ENCODE peak calls at places on chromosomes 4 and X, in seven cellular contexts. B is psoas muscle, L is colonic mucosa, N is astrocyte, I is breast epithelium, O is upper lobe of right lung, P is upper lobe of left lung. C is an unnamed sample. For H3K4me1, the result is how much of the 10 kb centered on the place peaks cover.

GRCh38 chr4:6633091-6633906 is 7.2 kb upstream of the MRFAP1 start:
- DNase-seq in B (peak), O (no peak), P (peak), N (no peak), L (no peak), I (peak), C (no peak)

GRCh38 chrX:69128573-69128972 is 36.7 kb downstream of the PJA1 start:
- DNase-seq in I (no peak), N (peak), B (no peak), O (peak), P (no peak), L (no peak), C (no peak)

GRCh38 chr4:180669637-180670036 is 1573.6 kb upstream of the TENM3 start:
- DNase-seq in B (no peak), N (peak), O (no peak), I (no peak), P (no peak), L (no peak), C (no peak)

GRCh38 chr4:82739292-82740190 is 59.1 kb downstream of the SCD5 start:
- DNase-seq in B (peak), O (peak), N (no peak), P (peak), L (peak), I (peak), C (no peak)

GRCh38 chr4:163493643-163494359 is 689 bp upstream of the TMA16 start:
- DNase-seq in B (no peak), O (no peak), L (peak), I (no peak), N (no peak), P (peak), C (no peak)

GRCh38 chrX:65677954-65678469 is 10.6 kb downstream of the MSN start:
- DNase-seq in N (peak), P (peak), O (no peak), B (no peak), L (no peak), I (no peak), C (no peak)

GRCh38 chrX:131812847-131813825 is 210.0 kb upstream of the STK26 start:
- DNase-seq in O (no peak), N (peak), B (peak), P (peak), L (peak), I (peak), C (no peak)

GRCh38 chrX:129600981-129601424 is 53.8 kb downstream of the APLN start:
- DNase-seq in N (no peak), I (no peak), B (no peak), P (no peak), L (no peak), O (no peak), C (no peak)

GRCh38 chr4:8103421-8103820 is 55.2 kb downstream of the ABLIM2 start:
- DNase-seq in O (no peak), I (no peak), L (no peak), B (no peak), N (no peak), P (no peak), C (no peak)

GRCh38 chr4:66688674-66689073 is 856.6 kb downstream of the CENPC start:
- DNase-seq in P (no peak), B (no peak), N (peak), O (no peak), I (no peak), L (no peak), C (no peak)

GRCh38 chr4:173367285-173367684 is 3.5 kb upstream of the SAP30 start:
- DNase-seq in O (no peak), I (no peak), N (no peak), B (no peak), P (no peak), L (no peak), C (no peak)

GRCh38 chrX:11341274-11342256 is 48.4 kb downstream of the AMELX start:
- DNase-seq in O (peak), L (peak), I (no peak), P (peak), B (peak), N (peak), C (peak)

GRCh38 chr4:126740687-126741086 is 892.1 kb upstream of the INTU start:
- DNase-seq in O (no peak), B (no peak), I (no peak), N (no peak), L (no peak), P (no peak), C (no peak)

GRCh38 chr4:105859233-105859632 is 36.0 kb upstream of the NPNT start:
- DNase-seq in P (no peak), O (no peak), B (no peak), L (no peak), N (peak), I (no peak), C (no peak)

GRCh38 chr4:11566440-11567022 is 137.8 kb upstream of the HS3ST1 start:
- DNase-seq in B (no peak), P (no peak), N (no peak), L (no peak), I (no peak), O (no peak), C (no peak)

GRCh38 chr4:109721033-109721432 is 8.8 kb downstream of the PLA2G12A start:
- DNase-seq in O (no peak), P (no peak), B (no peak), I (no peak), N (peak), L (no peak), C (no peak)

GRCh38 chrX:25019707-25020390 is 4.1 kb upstream of the ARX start:
- DNase-seq in L (no peak), I (no peak), N (no peak), P (no peak), B (no peak), O (no peak), C (no peak)

GRCh38 chrX:104335765-104336164 is 81.0 kb upstream of the ESX1 start:
- DNase-seq in P (no peak), B (no peak), L (no peak), N (peak), O (no peak), I (no peak), C (no peak)

GRCh38 chr4:83328486-83328885 is 6.2 kb downstream of the HPSE start:
- DNase-seq in O (no peak), B (no peak), L (no peak), N (no peak), I (no peak), P (no peak), C (no peak)

GRCh38 chr4:100061835-100062234 is 111.8 kb upstream of the H2AZ1 start:
- DNase-seq in B (no peak), L (no peak), N (no peak), I (no peak), P (no peak), O (no peak), C (no peak)

GRCh38 chr4:139214039-139214534 is 37.1 kb upstream of the ELF2 start:
- DNase-seq in I (no peak), O (no peak), P (peak), N (no peak), B (peak), L (no peak), C (no peak)

GRCh38 chr4:123259676-123260428 is 136.7 kb upstream of the SPRY1 start:
- DNase-seq in N (no peak), I (no peak), O (no peak), L (no peak), B (no peak), P (no peak), C (no peak)

GRCh38 chr4:76974150-76974549 is 24.6 kb downstream of the SEPTIN11 start:
- DNase-seq in I (no peak), P (no peak), O (no peak), L (no peak), N (no peak), B (peak), C (no peak)

GRCh38 chr4:76969941-76970529 is 20.5 kb downstream of the SEPTIN11 start:
- DNase-seq in B (no peak), N (no peak), I (no peak), L (no peak), O (no peak), P (no peak), C (no peak)

GRCh38 chr4:76968937-76969336 is 19.4 kb downstream of the SEPTIN11 start:
- DNase-seq in I (no peak), P (no peak), B (no peak), O (no peak), L (no peak), N (no peak), C (no peak)

GRCh38 chr4:76966024-76966579 is 16.6 kb downstream of the SEPTIN11 start:
- DNase-seq in P (no peak), B (no peak), O (no peak), L (no peak), N (no peak), I (no peak), C (no peak)

DNA sequence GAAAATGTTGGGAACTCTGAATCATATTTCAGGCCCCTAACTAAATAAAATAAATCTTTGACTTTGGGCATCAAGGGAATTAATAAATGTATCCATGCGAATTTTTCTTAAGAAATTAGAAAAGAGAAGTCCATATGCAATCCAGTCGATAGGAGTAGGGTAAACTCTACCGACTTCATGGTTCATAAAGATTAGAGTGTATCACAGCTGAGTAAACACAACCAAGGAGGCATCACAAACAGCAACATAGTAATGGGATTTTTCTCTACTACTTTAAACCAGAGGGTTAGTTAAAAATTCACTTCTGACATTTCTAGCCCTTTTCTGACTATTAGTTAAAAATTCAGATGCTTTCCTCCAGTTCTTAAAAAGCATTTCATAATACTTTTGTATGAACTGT is 19.9 kb downstream of the SEPTIN11 start:
- DNase-seq in O (no peak), P (no peak), B (no peak), N (no peak), I (no peak), L (no peak), C (no peak)
- H3K4me1 ChIP-seq in O (under half), P (under half), B (under half), N (under half), I (under half), L (under half), C (under half)

GRCh38 chr4:93199492-93199891 is 629.1 kb upstream of the ATOH1 start:
- DNase-seq in P (no peak), O (no peak), I (no peak), N (peak), B (no peak), L (no peak), C (no peak)
- TF ChIP-seq CTCF in P (peak), O (peak), I (no peak), N (peak), B (peak), L (no peak), C (peak)

GRCh38 chr4:129675036-129675435 is 579.1 kb downstream of the C4orf33 start:
- DNase-seq in L (no peak), B (no peak), I (no peak), N (no peak), O (no peak), P (no peak), C (no peak)
- H3K4me3 ChIP-seq in L (no peak), B (no peak), I (no peak), N (no peak), O (no peak), P (no peak), C (no peak)

GRCh38 chrX:51852096-51852495 is 41.3 kb upstream of the MAGED1 start:
- DNase-seq in B (no peak), P (no peak), I (no peak), O (no peak), N (no peak), L (no peak), C (no peak)

GRCh38 chrX:51853251-51853650 is 40.2 kb upstream of the MAGED1 start:
- DNase-seq in N (no peak), P (no peak), B (no peak), L (no peak), I (no peak), O (no peak), C (no peak)

GRCh38 chrX:51852621-51853020 is 40.8 kb upstream of the MAGED1 start:
- DNase-seq in N (no peak), I (no peak), P (no peak), L (no peak), O (no peak), B (no peak), C (no peak)

GRCh38 chrX:51855698-51856097 is 37.7 kb upstream of the MAGED1 start:
- DNase-seq in I (no peak), O (no peak), L (no peak), N (no peak), P (no peak), B (no peak), C (no peak)

GRCh38 chrX:51851507-51852085 is 41.8 kb upstream of the MAGED1 start:
- DNase-seq in B (no peak), P (no peak), I (no peak), L (no peak), N (no peak), O (no peak), C (no peak)
- H3K4me1 ChIP-seq in B (under half), P (under half), I (under half), L (under half), N (under half), O (under half), C (under half)

DNA sequence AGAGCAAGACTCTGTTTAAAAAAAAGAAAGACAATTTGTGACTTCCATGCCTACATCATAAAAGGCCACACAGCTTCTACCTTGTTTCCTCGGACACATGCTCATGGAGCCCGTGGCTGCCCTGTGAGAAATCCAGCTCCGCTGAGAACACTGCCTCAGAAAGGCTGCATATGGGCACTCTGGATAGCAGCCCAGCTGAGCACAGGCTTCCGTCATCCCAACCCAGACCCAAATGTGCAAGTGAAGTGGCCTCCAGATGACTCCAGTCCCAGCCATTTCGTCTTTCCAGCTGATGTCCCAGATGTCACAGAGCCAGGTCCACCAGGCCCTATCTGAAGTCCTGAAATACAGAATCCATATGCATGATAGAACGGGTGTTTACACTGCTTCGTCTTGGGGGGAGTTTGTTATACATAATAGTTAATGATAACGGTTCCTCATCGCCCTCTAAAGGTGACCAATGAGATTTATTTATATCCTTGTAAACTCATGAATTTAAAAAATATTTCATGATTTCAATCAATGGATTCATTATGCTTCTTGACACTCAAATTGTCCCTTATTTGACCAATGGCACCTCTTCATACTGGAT is 72.7 kb upstream of the TRIM2 start:
- DNase-seq in P (no peak), I (no peak), B (no peak), L (no peak), O (no peak), N (no peak), C (peak)
- TF ChIP-seq CTCF in P (no peak), I (no peak), B (no peak), L (no peak), O (peak), N (peak), C (peak)

C was measured in RWPE2.